ENCODE peak calls at places on chromosomes 2 and 18, in four cellular contexts. A is cardiac muscle cell, M is mammary epithelial cell, Y is DND-41. C is an unnamed sample. For H3K27me3, the result is how much of the 10 kb centered on the place peaks cover.

GRCh38 chr2:1162768-1163584 is 212.3 kb downstream of the SNTG2 start:
- DNase-seq in A (no peak), M (no peak), Y (peak), C (no peak)

GRCh38 chr2:7672027-7672684 is 754.9 kb downstream of the RNF144A start:
- DNase-seq in A (peak), M (peak), Y (peak), C (peak)

GRCh38 chr2:231687133-231687852 is 21.0 kb upstream of the PTMA start:
- DNase-seq in A (peak), M (no peak), Y (peak), C (peak)

GRCh38 chr18:3771121-3771971 is 321.4 kb downstream of the TGIF1 start:
- DNase-seq in A (peak), M (peak), Y (peak), C (peak)

GRCh38 chr2:181738074-181738473 is 57.8 kb upstream of the NEUROD1 start:
- DNase-seq in A (no peak), M (no peak), Y (no peak), C (no peak)

GRCh38 chr2:111200333-111200879 is 79.7 kb downstream of the BCL2L11 start:
- DNase-seq in A (no peak), M (no peak), Y (no peak), C (no peak)

GRCh38 chr2:216652566-216652965 is 19.3 kb downstream of the IGFBP2 start:
- DNase-seq in A (no peak), M (peak), Y (no peak), C (no peak)

GRCh38 chr2:11505652-11506610 is 27.9 kb upstream of the GREB1 start:
- DNase-seq in A (no peak), M (peak), Y (no peak), C (no peak)

GRCh38 chr2:14306268-14306950 is 326.1 kb upstream of the LRATD1 start:
- DNase-seq in A (no peak), M (no peak), Y (no peak), C (no peak)

GRCh38 chr2:122221665-122222064 is 466.2 kb downstream of the TSN start:
- DNase-seq in A (no peak), M (no peak), Y (no peak), C (no peak)
- TF ChIP-seq CTCF in A (no peak), M (no peak), Y (no peak), C (no peak)

DNA sequence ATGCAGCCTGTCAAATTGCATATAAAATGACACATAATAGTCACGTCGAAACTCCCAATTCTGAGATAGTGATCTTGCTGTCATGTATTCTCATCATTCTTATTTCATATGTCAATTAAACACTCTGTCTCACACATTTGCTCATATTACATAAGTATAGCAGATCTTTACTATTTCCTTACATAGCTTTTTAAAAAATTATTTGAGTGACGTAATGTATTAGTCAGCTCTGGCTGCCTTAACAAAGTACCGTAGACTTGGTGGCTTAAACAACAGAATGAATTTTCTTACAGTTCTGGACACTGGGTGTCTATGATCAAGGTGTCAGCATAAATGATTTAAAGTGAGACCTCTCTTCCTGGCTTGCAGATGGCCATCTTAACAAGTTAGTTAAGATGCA is 1032.3 kb upstream of the NRXN1 start:
- DNase-seq in A (no peak), M (no peak), Y (no peak), C (no peak)
- H3K27me3 ChIP-seq in A (under half), M (under half), Y (under half), C (under half)

DNA sequence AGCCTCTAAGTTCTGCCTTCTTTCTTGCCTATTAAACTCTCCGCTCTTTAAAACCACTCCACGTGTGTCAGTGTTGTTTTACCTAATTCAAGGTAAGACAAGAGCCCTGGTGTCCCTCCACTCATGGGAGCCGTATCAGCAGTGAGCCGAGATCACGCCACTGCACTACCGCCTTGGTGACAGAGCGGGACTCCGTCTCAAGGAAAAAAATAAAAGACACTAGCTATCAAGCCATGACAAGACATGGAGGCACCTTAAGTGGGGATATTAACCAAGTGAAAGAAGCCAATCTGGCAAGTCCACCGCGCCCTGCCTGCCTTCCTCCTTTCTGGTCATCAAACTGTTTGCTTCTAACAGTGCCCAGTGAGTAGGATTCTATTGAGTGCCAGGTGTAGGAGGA is 40.2 kb upstream of the LBH start:
- DNase-seq in A (no peak), M (no peak), Y (no peak), C (no peak)
- H3K4me3 ChIP-seq in A (no peak), M (no peak), Y (no peak), C (no peak)

GRCh38 chr2:25165992-25166618 is 2.3 kb downstream of the POMC start:
- DNase-seq in A (peak), M (no peak), Y (peak), C (peak)
- TF ChIP-seq CTCF in A (no peak), M (no peak), Y (peak), C (peak)

C was measured in BE2C.